ENCODE peak calls at places on chromosomes 5 and 9, in ten cellular contexts. M is NCI-H69; S is RPMI8226; W is amygdala; X is GM23248; N is H7; C is stimulated activated CD4-positive, alpha-beta T cell treated with anti-CD3 and anti-CD28 coated beads, Interleukin-15, amount 100 ng/mL, for 1 hour; V is ACHN; Q is BJ; P is activated CD4-positive, alpha-beta T cell treated with anti-CD3 and anti-CD28 coated beads for 48 hours. L is an unnamed sample.
A peak's percentile ranks its signal among the peaks of the same experiment; 100 is the strongest.

GRCh38 chr5:2898661-2899060 is 147.2 kb upstream of the IRX2 start:
- DNase-seq in V (no peak), P (no peak), W (no peak), N (no peak), M (no peak), S (no peak), X (no peak), C (no peak), Q (no peak), L (no peak)

GRCh38 chr5:42547146-42547545 is 123.9 kb downstream of the GHR start:
- DNase-seq in C (no peak), V (no peak), P (no peak), M (no peak), Q (no peak), X (peak; percentile 62), N (no peak), W (no peak), S (no peak), L (no peak)

GRCh38 chr9:68872026-68872501 is 141.8 kb downstream of the PRKACG start:
- DNase-seq in V (no peak), S (no peak), M (peak; percentile 97), W (no peak), N (peak; percentile 68), X (no peak), C (no peak), P (no peak), Q (no peak), L (peak; percentile 94)

GRCh38 chr5:636951-637350 is 24.8 kb downstream of the CEP72 start:
- DNase-seq in S (no peak), Q (no peak), W (no peak), V (no peak), C (no peak), X (no peak), P (no peak), M (no peak), N (no peak), L (no peak)

GRCh38 chr5:20556364-20556763 is 568.4 kb upstream of the CDH18 start:
- DNase-seq in C (no peak), S (no peak), Q (no peak), X (no peak), P (no peak), N (no peak), W (no peak), V (peak; percentile 25), M (no peak), L (no peak)

GRCh38 chr9:98374385-98375051 is 119.1 kb upstream of the TBC1D2 start:
- DNase-seq in Q (peak; percentile 39), M (no peak), S (no peak), P (no peak), N (peak; percentile 55), C (no peak), V (peak; percentile 94), W (no peak), X (peak; percentile 97), L (no peak)

GRCh38 chr5:175658299-175659145 is 651 bp downstream of the HRH2 start:
- DNase-seq in C (no peak), P (peak; percentile 52), V (no peak), W (no peak), X (no peak), S (peak; percentile 49), Q (no peak), M (peak; percentile 13), N (peak; percentile 82), L (no peak)

GRCh38 chr5:122093861-122094650 is 16.0 kb upstream of the LOX start:
- DNase-seq in N (no peak), X (peak; percentile 86), S (no peak), C (no peak), P (no peak), M (no peak), Q (no peak), W (no peak), V (no peak), L (no peak)